ENCODE peak calls at places on chromosome 13, in seven cellular contexts. J is cardiac muscle cell; F is H9; K is left lung; V is SK-N-SH; U is effector memory CD4-positive, alpha-beta T cell; Z is tibial artery. W is an unnamed sample.

GRCh38 chr13:50090211-50090610 is 75.0 kb downstream of the KCNRG start:
- DNase-seq in J (no peak), F (no peak), K (no peak), V (no peak), U (no peak), Z (no peak), W (no peak)

GRCh38 chr13:110306340-110306959 is 507 bp downstream of the COL4A1 start:
- DNase-seq in J (peak; percentile 65), F (peak; percentile 43), K (no peak), V (peak; percentile 64), U (no peak), Z (peak; percentile 65), W (no peak)

GRCh38 chr13:98075048-98075447 is 67.8 kb upstream of the FARP1 start:
- DNase-seq in J (no peak), F (no peak), K (no peak), V (no peak), U (no peak), Z (no peak), W (no peak)

GRCh38 chr13:74324338-74324737 is 190.1 kb upstream of the KLF12 start:
- DNase-seq in J (no peak), F (no peak), K (no peak), V (no peak), U (no peak), Z (no peak), W (no peak)

GRCh38 chr13:29465741-29466293 is 129.7 kb downstream of the SLC7A1 start:
- DNase-seq in J (peak; percentile 73), F (no peak), K (no peak), V (peak; percentile 47), U (no peak), Z (no peak), W (no peak)

GRCh38 chr13:47287291-47287751 is 390.5 kb upstream of the HTR2A start:
- DNase-seq in J (no peak), F (no peak), K (no peak), V (no peak), U (no peak), Z (no peak), W (no peak)

GRCh38 chr13:79870123-79870522 is 389.2 kb downstream of the NDFIP2 start:
- DNase-seq in J (peak; percentile 35), F (no peak), K (no peak), V (no peak), U (no peak), Z (no peak), W (no peak)

GRCh38 chr13:26693749-26694463 is 66.7 kb downstream of the GPR12 start:
- DNase-seq in J (no peak), F (peak; percentile 60), K (no peak), V (no peak), U (no peak), Z (no peak), W (no peak)

GRCh38 chr13:113187263-113187669 is 21.2 kb downstream of the PCID2 start:
- DNase-seq in J (peak; percentile 98), F (no peak), K (peak; percentile 89), V (peak; percentile 45), U (no peak), Z (peak; percentile 90), W (no peak)

DNA sequence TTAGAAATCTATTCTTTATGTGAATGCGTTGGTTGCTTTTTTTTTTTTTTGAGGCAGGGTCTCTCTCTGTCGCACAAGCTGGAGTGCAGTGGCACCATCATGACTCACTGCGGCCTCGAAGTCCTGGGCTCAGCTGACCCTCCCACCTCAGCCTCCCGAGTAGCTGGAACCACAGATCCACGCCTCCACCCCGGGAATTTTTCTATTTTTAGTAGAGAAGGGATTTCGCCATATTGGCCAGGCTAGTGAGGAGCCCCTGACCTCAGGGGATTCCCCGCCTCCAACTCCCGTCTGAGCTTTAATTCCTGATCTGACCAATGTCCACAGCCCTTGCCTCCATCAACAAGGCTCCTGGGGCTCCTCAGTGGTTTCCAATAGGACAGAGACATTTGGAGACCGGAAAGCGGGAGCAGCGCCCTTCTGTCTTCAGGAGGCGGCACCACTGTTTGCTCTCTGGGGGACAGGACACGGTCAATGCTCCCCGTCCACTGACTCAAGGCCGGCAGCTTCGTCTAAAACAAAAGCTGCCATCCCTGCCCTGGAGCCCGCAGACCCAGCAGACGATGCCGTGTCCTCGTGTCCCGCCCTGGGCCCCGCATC is 503 bp downstream of the TUBA3C start:
- DNase-seq in J (no peak), F (no peak), K (no peak), V (no peak), U (no peak), Z (no peak), W (no peak)
- H3K9me3 ChIP-seq in J (no peaks in the 10 kb centered on the region), F (peaks cover 97% of the 10 kb centered on the region), K (peaks cover 33% of the 10 kb centered on the region), V (no peaks in the 10 kb centered on the region), U (no peaks in the 10 kb centered on the region), Z (no peaks in the 10 kb centered on the region), W (no peaks in the 10 kb centered on the region)

DNA sequence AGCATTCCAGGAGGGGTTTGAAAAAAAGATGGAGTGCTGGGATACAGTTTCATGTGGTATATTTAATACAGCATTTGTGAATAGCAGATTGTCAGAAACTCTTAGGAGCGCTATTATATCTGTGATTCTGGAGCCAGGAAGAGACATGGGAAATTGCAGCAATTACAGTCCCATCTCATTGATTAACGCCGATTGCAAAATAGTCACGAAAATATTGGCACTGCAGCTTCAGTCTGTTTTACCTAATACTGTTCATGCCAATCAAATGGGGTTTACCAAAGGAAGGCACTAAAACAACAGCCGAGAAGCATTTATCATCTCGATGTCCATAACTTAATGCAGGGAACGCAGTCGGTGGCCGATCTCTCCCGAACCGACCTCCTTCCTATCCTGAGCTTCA is 295.8 kb downstream of the TEX29 start:
- DNase-seq in J (no peak), F (peak; percentile 4), K (no peak), V (no peak), U (no peak), Z (no peak), W (no peak)
- H3K9me3 ChIP-seq in J (no peaks in the 10 kb centered on the region), F (no peaks in the 10 kb centered on the region), K (no peaks in the 10 kb centered on the region), V (no peaks in the 10 kb centered on the region), U (no peaks in the 10 kb centered on the region), Z (no peaks in the 10 kb centered on the region), W (no peaks in the 10 kb centered on the region)

GRCh38 chr13:45138282-45138681 is 18.0 kb downstream of the GTF2F2 start:
- DNase-seq in J (no peak), F (no peak), K (no peak), V (no peak), U (no peak), Z (no peak), W (no peak)

GRCh38 chr13:45133396-45134118 is 13.2 kb downstream of the GTF2F2 start:
- DNase-seq in J (peak; percentile 20), F (no peak), K (no peak), V (no peak), U (no peak), Z (no peak), W (no peak)

GRCh38 chr13:45136741-45137500 is 16.6 kb downstream of the GTF2F2 start:
- DNase-seq in J (no peak), F (no peak), K (no peak), V (no peak), U (no peak), Z (no peak), W (no peak)

GRCh38 chr13:45137501-45137880 is 17.2 kb downstream of the GTF2F2 start:
- DNase-seq in J (no peak), F (no peak), K (no peak), V (no peak), U (no peak), Z (no peak), W (no peak)

GRCh38 chr13:45132384-45133064 is 12.2 kb downstream of the GTF2F2 start:
- DNase-seq in J (no peak), F (no peak), K (no peak), V (no peak), U (no peak), Z (no peak), W (no peak)
- H3K9me3 ChIP-seq in J (no peaks in the 10 kb centered on the region), F (no peaks in the 10 kb centered on the region), K (peaks cover 7% of the 10 kb centered on the region), V (no peaks in the 10 kb centered on the region), U (no peaks in the 10 kb centered on the region), Z (no peaks in the 10 kb centered on the region), W (no peaks in the 10 kb centered on the region)

GRCh38 chr13:19157461-19157860 is 24.2 kb downstream of the TUBA3C start:
- DNase-seq in J (no peak), F (no peak), K (no peak), V (no peak), U (no peak), Z (no peak), W (no peak)
- H3K9me3 ChIP-seq in J (no peaks in the 10 kb centered on the region), F (peaks cover 99% of the 10 kb centered on the region), K (peaks cover 18% of the 10 kb centered on the region), V (no peaks in the 10 kb centered on the region), U (no peaks in the 10 kb centered on the region), Z (no peaks in the 10 kb centered on the region), W (no peaks in the 10 kb centered on the region)

GRCh38 chr13:102145750-102146149 is 256.1 kb downstream of the FGF14 start:
- DNase-seq in J (no peak), F (no peak), K (no peak), V (peak; percentile 23), U (no peak), Z (no peak), W (no peak)

GRCh38 chr13:102138635-102139225 is 263.1 kb downstream of the FGF14 start:
- DNase-seq in J (no peak), F (no peak), K (no peak), V (no peak), U (no peak), Z (no peak), W (no peak)

GRCh38 chr13:102139626-102140025 is 262.2 kb downstream of the FGF14 start:
- DNase-seq in J (no peak), F (no peak), K (no peak), V (no peak), U (no peak), Z (no peak), W (no peak)

GRCh38 chr13:102141625-102142472 is 260.0 kb downstream of the FGF14 start:
- DNase-seq in J (peak; percentile 36), F (no peak), K (no peak), V (no peak), U (no peak), Z (no peak), W (no peak)

DNA sequence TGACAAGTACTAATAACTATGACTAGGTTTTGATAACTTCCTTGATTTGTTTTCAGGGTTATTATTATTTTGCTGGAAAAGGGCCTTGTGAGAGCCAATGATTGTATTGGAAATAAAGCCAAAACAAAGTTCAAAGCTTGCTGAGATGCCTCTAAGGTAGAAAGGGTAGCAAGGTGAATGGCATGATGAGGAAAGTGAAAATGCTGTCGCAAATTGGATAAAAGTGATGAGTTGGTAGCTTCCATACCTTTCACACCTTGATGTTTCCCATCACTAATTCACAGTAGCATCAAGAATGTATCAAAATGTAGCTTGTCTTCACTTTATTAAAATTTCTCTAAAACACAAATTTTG is 259.4 kb downstream of the FGF14 start:
- DNase-seq in J (no peak), F (no peak), K (no peak), V (no peak), U (no peak), Z (no peak), W (no peak)
- H3K9me3 ChIP-seq in J (no peaks in the 10 kb centered on the region), F (no peaks in the 10 kb centered on the region), K (no peaks in the 10 kb centered on the region), V (no peaks in the 10 kb centered on the region), U (no peaks in the 10 kb centered on the region), Z (no peaks in the 10 kb centered on the region), W (no peaks in the 10 kb centered on the region)

W was measured in T-helper 17 cell.